ENCODE peak calls at places on chromosome 19, in nine cellular contexts. Z is activated CD8-positive, alpha-beta memory T cell treated with anti-CD3 and anti-CD28 coated beads for 4 hours; N is CD8-positive, alpha-beta T cell; V is transverse colon; D is T-helper 17 cell; T is ureter; C is RPMI7951; U is kidney epithelial cell; S is activated CD4-positive, CD25-positive, alpha-beta regulatory T cell. I is an unnamed sample.

GRCh38 chr19:45677351-45678230 is 9.6 kb downstream of the GIPR start:
- DNase-seq in U (peak), V (peak), C (no peak), T (peak), N (peak), Z (peak), S (peak), D (peak), I (peak)

GRCh38 chr19:51560339-51560738 is 10.7 kb upstream of the ZNF175 start:
- DNase-seq in S (no peak), C (no peak), Z (no peak), N (no peak), T (no peak), D (no peak), V (no peak), U (no peak), I (no peak)

GRCh38 chr19:33171222-33171795 is 22.8 kb upstream of the LRP3 start:
- DNase-seq in V (no peak), S (no peak), Z (no peak), C (no peak), U (no peak), T (no peak), D (no peak), N (no peak), I (no peak)

GRCh38 chr19:2154587-2155075 is 3.3 kb upstream of the AP3D1 start:
- DNase-seq in S (no peak), T (no peak), U (no peak), D (no peak), Z (no peak), V (peak), C (peak), N (no peak), I (no peak)

GRCh38 chr19:12163841-12164240 is 945 bp downstream of the ZNF136 start:
- DNase-seq in U (no peak), D (no peak), C (peak), V (no peak), N (no peak), S (no peak), Z (no peak), T (no peak), I (no peak)

GRCh38 chr19:46442808-46443450 is 14.2 kb upstream of the PNMA8C start:
- DNase-seq in V (no peak), C (peak), T (no peak), N (no peak), S (no peak), Z (no peak), D (no peak), U (no peak), I (no peak)

GRCh38 chr19:29526730-29527499 is 1.1 kb downstream of the VSTM2B start:
- DNase-seq in T (no peak), C (no peak), N (no peak), D (no peak), S (no peak), V (no peak), Z (no peak), U (no peak), I (peak)

GRCh38 chr19:35459414-35460082 is 11.5 kb downstream of the FFAR2 start:
- DNase-seq in D (no peak), C (no peak), S (no peak), V (peak), U (no peak), Z (no peak), N (no peak), T (no peak), I (no peak)

GRCh38 chr19:43779820-43780219 is 953 bp downstream of the KCNN4 start:
- DNase-seq in C (peak), N (no peak), D (no peak), Z (no peak), S (no peak), T (no peak), V (no peak), U (no peak), I (no peak)

GRCh38 chr19:801030-801860 is 4.0 kb downstream of the PTBP1 start:
- DNase-seq in D (no peak), S (no peak), Z (no peak), V (peak), N (no peak), T (no peak), U (no peak), C (no peak), I (no peak)

GRCh38 chr19:30931307-30931706 is 417.9 kb downstream of the TSHZ3 start:
- DNase-seq in U (no peak), T (no peak), V (no peak), D (no peak), N (no peak), C (no peak), S (no peak), Z (no peak), I (no peak)

GRCh38 chr19:2577722-2578335 is 101.9 kb downstream of the GADD45B start:
- DNase-seq in S (no peak), T (no peak), Z (no peak), V (no peak), D (no peak), N (no peak), C (no peak), U (no peak), I (no peak)

GRCh38 chr19:52492991-52493470 is 34.4 kb upstream of the ZNF808 start:
- DNase-seq in S (no peak), V (no peak), D (no peak), U (no peak), N (no peak), C (no peak), T (no peak), Z (no peak), I (no peak)

GRCh38 chr19:588758-589692 is 656 bp upstream of the HCN2 start:
- DNase-seq in T (no peak), U (no peak), D (no peak), N (no peak), Z (no peak), S (no peak), C (no peak), V (no peak), I (no peak)

GRCh38 chr19:38478273-38478971 is 44.9 kb downstream of the RYR1 start:
- DNase-seq in D (no peak), U (no peak), N (no peak), S (no peak), V (no peak), Z (no peak), C (peak), T (no peak), I (no peak)

GRCh38 chr19:51064534-51065220 is at the start of gene KLK13:
- DNase-seq in N (no peak), D (no peak), Z (no peak), S (no peak), V (no peak), U (no peak), T (no peak), C (no peak), I (no peak)

GRCh38 chr19:1066748-1067340 is at the start of gene ARHGAP45:
- DNase-seq in S (peak), N (peak), D (peak), U (no peak), Z (peak), V (peak), T (no peak), C (no peak), I (no peak)

GRCh38 chr19:40147693-40148347 is 43.4 kb upstream of the MAP3K10 start:
- DNase-seq in T (no peak), N (no peak), C (peak), S (no peak), D (no peak), U (peak), V (peak), Z (no peak), I (no peak)

GRCh38 chr19:14516048-14516534 is 2.1 kb downstream of the DNAJB1 start:
- DNase-seq in Z (no peak), N (no peak), T (no peak), S (no peak), D (no peak), C (no peak), U (no peak), V (peak), I (no peak)

GRCh38 chr19:1755467-1756155 is 2.3 kb downstream of the ONECUT3 start:
- DNase-seq in D (no peak), Z (no peak), S (no peak), N (no peak), C (no peak), V (no peak), U (no peak), T (no peak), I (no peak)

GRCh38 chr19:2722541-2723344 is 1.6 kb upstream of the DIRAS1 start:
- DNase-seq in C (peak), D (no peak), V (peak), T (no peak), N (no peak), Z (no peak), S (no peak), U (peak), I (peak)

GRCh38 chr19:48461982-48462655 is 6.7 kb downstream of the KCNJ14 start:
- DNase-seq in V (no peak), N (no peak), Z (no peak), S (no peak), C (no peak), D (no peak), T (peak), U (no peak), I (no peak)

GRCh38 chr19:55283548-55284393 is at the start of gene BRSK1:
- DNase-seq in N (no peak), U (no peak), T (no peak), Z (peak), C (peak), S (peak), D (peak), V (peak), I (peak)

GRCh38 chr19:43914051-43914450 is 21.0 kb downstream of the ZNF45 start:
- DNase-seq in V (no peak), C (no peak), S (no peak), N (no peak), Z (no peak), T (no peak), U (no peak), D (no peak), I (no peak)

GRCh38 chr19:1992759-1993260 is 22.7 kb downstream of the BTBD2 start:
- DNase-seq in U (no peak), Z (no peak), D (no peak), T (no peak), S (no peak), N (no peak), C (no peak), V (peak), I (no peak)

GRCh38 chr19:49690073-49690655 is 752 bp upstream of the CPT1C start:
- DNase-seq in S (no peak), N (no peak), T (no peak), D (no peak), V (no peak), U (no peak), Z (no peak), C (no peak), I (no peak)

I was measured in cerebellum.